ENCODE peak calls at places on chromosomes 4 and X, in six cellular contexts. L is SK-N-SH, Q is foreskin keratinocyte, F is uterus, N is adrenal gland, G is astrocyte. M is an unnamed sample.
A peak's percentile ranks its signal among the peaks of the same experiment; 100 is the strongest.

GRCh38 chrX:29024813-29025342 is 437.6 kb downstream of the IL1RAPL1 start:
- DNase-seq in L (no peak), Q (peak; percentile 77), F (no peak), N (no peak), G (no peak), M (no peak)

GRCh38 chr4:124980276-124980752 is 267.8 kb upstream of the ANKRD50 start:
- DNase-seq in L (no peak), Q (peak; percentile 22), F (no peak), N (no peak), G (peak; percentile 90), M (no peak)

GRCh38 chr4:155094421-155094820 is 114.0 kb upstream of the NPY2R start:
- DNase-seq in L (no peak), Q (no peak), F (no peak), N (no peak), G (peak; percentile 41), M (no peak)

GRCh38 chr4:80538276-80538926 is 202.9 kb downstream of the CFAP299 start:
- DNase-seq in L (no peak), Q (peak; percentile 38), F (no peak), N (no peak), G (peak; percentile 38), M (no peak)

GRCh38 chrX:135740683-135741149 is 27.3 kb downstream of the CT45A3 start:
- DNase-seq in L (peak; percentile 46), Q (no peak), F (no peak), N (no peak), G (no peak), M (no peak)

GRCh38 chr4:76952631-76953587 is 3.4 kb downstream of the SEPTIN11 start:
- DNase-seq in L (no peak), Q (no peak), F (no peak), N (no peak), G (no peak), M (no peak)

GRCh38 chr4:627751-628150 is 2.4 kb downstream of the PDE6B start:
- DNase-seq in L (no peak), Q (no peak), F (no peak), N (no peak), G (no peak), M (no peak)

GRCh38 chrX:152632445-152633097 is 5.1 kb upstream of the GABRQ start:
- DNase-seq in L (peak; percentile 49), Q (no peak), F (no peak), N (peak; percentile 61), G (no peak), M (peak; percentile 6)

GRCh38 chr4:144300616-144301015 is 160.1 kb upstream of the GYPA start:
- DNase-seq in L (no peak), Q (peak; percentile 74), F (no peak), N (no peak), G (no peak), M (no peak)

GRCh38 chr4:94332983-94333590 is 9.5 kb downstream of the HPGDS start:
- DNase-seq in L (no peak), Q (no peak), F (no peak), N (no peak), G (no peak), M (no peak)

GRCh38 chr4:40832175-40832574 is 82.4 kb downstream of the NSUN7 start:
- DNase-seq in L (no peak), Q (no peak), F (no peak), N (no peak), G (no peak), M (no peak)

GRCh38 chr4:126630171-126630570 is 1002.6 kb upstream of the INTU start:
- DNase-seq in L (no peak), Q (no peak), F (no peak), N (no peak), G (no peak), M (no peak)

GRCh38 chr4:126628933-126629332 is 1003.8 kb upstream of the INTU start:
- DNase-seq in L (no peak), Q (no peak), F (no peak), N (no peak), G (no peak), M (no peak)

GRCh38 chr4:126627255-126627654 is 1005.5 kb upstream of the INTU start:
- DNase-seq in L (peak; percentile 6), Q (no peak), F (no peak), N (no peak), G (no peak), M (no peak)
- TF ChIP-seq CTCF in L (peak; percentile 58), Q (peak; percentile 74), F (no peak), N (no peak), G (peak; percentile 35), M (peak; percentile 73)

DNA sequence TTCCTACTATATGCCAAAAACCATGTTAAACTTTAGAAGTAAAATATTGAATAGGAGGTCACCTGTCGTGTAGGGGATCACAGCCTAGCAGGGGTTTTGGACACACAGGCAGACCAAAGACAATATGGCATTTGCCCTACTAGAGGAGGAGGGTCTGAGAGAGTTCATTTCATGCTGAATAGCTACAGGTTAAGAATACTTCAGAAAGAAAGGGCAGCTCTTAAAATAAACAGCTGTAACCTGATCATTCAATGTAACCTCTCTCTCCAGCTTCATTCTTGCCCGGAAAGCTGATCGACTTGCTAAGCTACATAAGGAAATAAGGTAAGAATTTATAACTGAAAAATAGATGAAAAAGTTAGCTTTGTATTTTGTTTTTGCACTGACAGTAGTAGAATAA is 79.9 kb downstream of the MAOA start:
- DNase-seq in L (no peak), Q (no peak), F (no peak), N (no peak), G (no peak), M (no peak)
- H3K27me3 ChIP-seq in L (no peaks in the 10 kb centered on the region), Q (no peaks in the 10 kb centered on the region), F (no peaks in the 10 kb centered on the region), N (no peaks in the 10 kb centered on the region), G (no peaks in the 10 kb centered on the region), M (no peaks in the 10 kb centered on the region)

DNA sequence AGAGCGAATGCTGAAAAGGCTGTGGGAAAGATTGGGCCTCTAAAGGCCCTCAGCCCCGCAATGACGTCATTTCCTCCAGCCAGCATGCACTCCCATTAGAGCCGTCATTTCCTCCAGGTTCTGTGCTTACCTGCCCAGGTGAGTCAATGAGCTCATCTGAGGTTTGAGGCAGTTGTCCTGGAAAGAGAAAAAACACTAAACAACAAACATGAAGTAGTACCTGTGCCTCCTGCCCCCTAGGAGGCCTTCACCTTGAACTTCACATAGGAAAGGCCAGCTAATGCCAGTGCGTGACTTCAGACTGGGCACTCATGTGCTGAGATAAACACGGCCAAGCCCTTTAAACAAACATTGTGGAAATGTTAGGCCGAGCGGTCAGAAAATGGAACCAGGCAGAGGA is 55.9 kb downstream of the FHDC1 start:
- DNase-seq in L (no peak), Q (peak; percentile 98), F (no peak), N (no peak), G (no peak), M (no peak)
- TF ChIP-seq CTCF in L (no peak), Q (peak; percentile 60), F (no peak), N (no peak), G (no peak), M (no peak)

DNA sequence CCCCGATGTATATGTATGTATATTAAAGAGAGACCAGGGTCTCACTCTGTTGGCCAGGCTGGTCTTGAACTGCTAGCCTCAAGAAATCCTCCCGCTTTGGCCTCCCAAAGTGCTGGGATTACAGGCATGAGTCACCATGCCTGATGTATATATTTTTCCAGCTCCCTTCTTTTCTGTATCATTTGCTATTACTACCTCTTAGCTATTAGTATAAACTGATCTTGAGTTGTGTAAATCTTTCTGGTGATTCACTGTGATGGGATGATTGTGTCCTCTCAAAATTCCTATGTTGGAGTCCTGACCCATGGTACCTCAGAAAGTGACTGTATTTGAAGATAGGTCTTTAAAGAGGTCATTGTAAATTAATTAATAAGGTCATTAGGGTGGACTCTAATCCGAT is 53.1 kb downstream of the HPRT1 start:
- DNase-seq in L (no peak), Q (peak; percentile 34), F (no peak), N (no peak), G (no peak), M (no peak)
- H3K27me3 ChIP-seq in L (no peaks in the 10 kb centered on the region), Q (no peaks in the 10 kb centered on the region), F (no peaks in the 10 kb centered on the region), N (no peaks in the 10 kb centered on the region), G (no peaks in the 10 kb centered on the region), M (no peaks in the 10 kb centered on the region)

DNA sequence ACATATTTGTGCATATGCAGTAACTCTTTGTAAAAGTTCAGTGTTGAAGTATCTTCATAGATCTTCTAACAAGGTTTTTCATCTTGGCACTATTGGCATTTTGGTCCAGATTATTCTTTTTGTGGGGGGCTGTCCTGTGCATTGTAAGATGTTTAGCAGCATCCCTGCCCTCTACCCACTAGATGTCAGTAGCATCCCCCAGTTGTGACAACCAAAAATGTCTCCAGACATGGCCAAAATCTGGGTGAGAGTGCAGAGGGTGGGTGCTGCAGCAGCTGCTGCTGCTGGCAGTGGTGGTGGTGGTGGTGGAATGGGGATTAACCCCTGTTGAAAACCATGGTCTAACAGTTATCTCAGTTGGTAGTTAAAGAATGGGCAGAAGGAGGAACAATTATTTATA is 370.0 kb downstream of the GPAT3 start:
- DNase-seq in L (no peak), Q (no peak), F (no peak), N (no peak), G (no peak), M (no peak)
- TF ChIP-seq CTCF in L (peak; percentile 30), Q (peak; percentile 45), F (no peak), N (no peak), G (no peak), M (no peak)

GRCh38 chrX:153642313-153642654 is 4.7 kb upstream of the DUSP9 start:
- DNase-seq in L (peak; percentile 75), Q (no peak), F (no peak), N (no peak), G (no peak), M (no peak)
- H3K27me3 ChIP-seq in L (peaks cover 71% of the 10 kb centered on the region), Q (peaks cover 73% of the 10 kb centered on the region), F (peaks cover 15% of the 10 kb centered on the region), N (peaks cover 49% of the 10 kb centered on the region), G (peaks cover 22% of the 10 kb centered on the region), M (peaks cover 43% of the 10 kb centered on the region)

DNA sequence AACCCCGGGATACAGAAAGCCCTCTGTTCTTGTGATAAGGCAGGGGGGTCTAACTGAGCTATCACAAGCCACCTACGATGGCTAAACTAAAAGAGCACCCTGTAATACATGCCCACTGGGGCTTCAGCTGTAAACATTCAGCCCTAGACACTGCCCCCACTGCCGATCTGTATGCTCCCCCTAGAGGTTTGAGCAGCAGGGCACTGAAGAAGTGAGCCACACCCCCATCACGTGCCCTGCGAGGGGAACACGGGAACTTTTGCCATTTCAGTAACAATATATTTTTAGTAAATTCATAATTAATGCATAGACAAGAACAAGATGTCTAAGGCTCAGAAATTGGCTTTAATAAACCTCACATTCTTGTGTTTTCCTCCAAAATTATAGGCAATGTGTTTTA is 235.2 kb upstream of the SFRP2 start:
- DNase-seq in L (no peak), Q (no peak), F (no peak), N (no peak), G (no peak), M (no peak)
- TF ChIP-seq CTCF in L (peak; percentile 47), Q (no peak), F (no peak), N (no peak), G (no peak), M (no peak)

DNA sequence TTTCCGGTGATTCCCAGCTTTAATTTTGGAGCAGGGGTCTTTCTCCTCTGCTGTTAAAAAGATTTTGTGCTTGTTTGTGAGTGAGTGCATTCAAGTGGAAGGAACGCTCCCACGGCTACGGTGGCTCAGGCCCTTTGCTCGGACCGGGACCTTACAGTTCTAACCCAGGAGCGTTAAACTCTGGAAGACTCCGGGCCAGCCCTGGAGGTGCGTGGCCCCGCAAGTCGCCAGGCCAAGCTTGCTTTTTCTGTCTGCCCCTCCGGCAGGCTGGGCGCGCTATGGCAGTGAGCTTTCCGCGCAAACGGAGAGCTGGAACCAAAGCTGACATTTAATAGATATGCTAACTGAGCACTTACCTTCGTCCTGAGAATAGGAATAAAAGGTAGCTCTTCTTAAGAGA is 18.3 kb upstream of the PITX2 start:
- DNase-seq in L (no peak), Q (no peak), F (no peak), N (no peak), G (no peak), M (no peak)
- H3K27me3 ChIP-seq in L (peaks cover 68% of the 10 kb centered on the region), Q (no peaks in the 10 kb centered on the region), F (peaks cover 46% of the 10 kb centered on the region), N (peaks cover 74% of the 10 kb centered on the region), G (peaks cover 89% of the 10 kb centered on the region), M (peaks cover 73% of the 10 kb centered on the region)